ENCODE peak calls at places on chromosome 11, in four cellular contexts. H is body of pancreas, O is endodermal cell, P is RWPE1. N is an unnamed sample.

GRCh38 chr11:71977743-71978418 is 20.8 kb upstream of the IL18BP start:
- DNase-seq in P (peak), O (peak), H (peak), N (no peak)

GRCh38 chr11:11065396-11065795 is 207.5 kb upstream of the ZBED5 start:
- DNase-seq in P (no peak), O (peak), H (no peak), N (no peak)

GRCh38 chr11:12801976-12802375 is 127.8 kb downstream of the TEAD1 start:
- DNase-seq in H (no peak), P (no peak), O (no peak), N (no peak)

GRCh38 chr11:103384652-103385051 is 275.4 kb downstream of the DYNC2H1 start:
- DNase-seq in P (no peak), H (no peak), O (no peak), N (no peak)

GRCh38 chr11:326842-327580 is 6.4 kb upstream of the IFITM3 start:
- DNase-seq in P (no peak), O (no peak), H (peak), N (peak)

GRCh38 chr11:44774131-44774530 is 47.4 kb downstream of the TSPAN18 start:
- DNase-seq in O (peak), P (no peak), H (no peak), N (no peak)

GRCh38 chr11:36818410-36818809 is 220.4 kb upstream of the RAG2 start:
- DNase-seq in H (peak), O (peak), P (no peak), N (no peak)

GRCh38 chr11:34012734-34013133 is 38.8 kb upstream of the CAPRIN1 start:
- DNase-seq in O (no peak), H (no peak), P (no peak), N (no peak)

GRCh38 chr11:125141686-125142535 is 22.6 kb upstream of the PKNOX2 start:
- DNase-seq in H (peak), O (peak), P (peak), N (peak)

GRCh38 chr11:35073691-35074382 is 65.1 kb upstream of the CD44 start:
- DNase-seq in H (no peak), P (no peak), O (no peak), N (no peak)

GRCh38 chr11:70440206-70440605 is 41.9 kb downstream of the CTTN start:
- DNase-seq in P (no peak), H (no peak), O (no peak), N (no peak)

GRCh38 chr11:118633979-118634378 is 26.6 kb downstream of the PHLDB1 start:
- DNase-seq in P (no peak), H (no peak), O (no peak), N (no peak)

GRCh38 chr11:4048340-4048739 is 46.3 kb upstream of the RRM1 start:
- DNase-seq in P (no peak), O (no peak), H (no peak), N (no peak)

GRCh38 chr11:114058871-114059277 is 637 bp upstream of the ZBTB16 start:
- DNase-seq in P (no peak), O (peak), H (peak), N (no peak)

GRCh38 chr11:114059984-114060401 is 482 bp downstream of the ZBTB16 start:
- DNase-seq in H (peak), P (peak), O (peak), N (peak)

GRCh38 chr11:114058026-114058706 is 1.3 kb upstream of the ZBTB16 start:
- DNase-seq in P (no peak), H (peak), O (peak), N (no peak)

GRCh38 chr11:114060402-114061052 is 1.0 kb downstream of the ZBTB16 start:
- DNase-seq in P (peak), O (peak), H (peak), N (no peak)

DNA sequence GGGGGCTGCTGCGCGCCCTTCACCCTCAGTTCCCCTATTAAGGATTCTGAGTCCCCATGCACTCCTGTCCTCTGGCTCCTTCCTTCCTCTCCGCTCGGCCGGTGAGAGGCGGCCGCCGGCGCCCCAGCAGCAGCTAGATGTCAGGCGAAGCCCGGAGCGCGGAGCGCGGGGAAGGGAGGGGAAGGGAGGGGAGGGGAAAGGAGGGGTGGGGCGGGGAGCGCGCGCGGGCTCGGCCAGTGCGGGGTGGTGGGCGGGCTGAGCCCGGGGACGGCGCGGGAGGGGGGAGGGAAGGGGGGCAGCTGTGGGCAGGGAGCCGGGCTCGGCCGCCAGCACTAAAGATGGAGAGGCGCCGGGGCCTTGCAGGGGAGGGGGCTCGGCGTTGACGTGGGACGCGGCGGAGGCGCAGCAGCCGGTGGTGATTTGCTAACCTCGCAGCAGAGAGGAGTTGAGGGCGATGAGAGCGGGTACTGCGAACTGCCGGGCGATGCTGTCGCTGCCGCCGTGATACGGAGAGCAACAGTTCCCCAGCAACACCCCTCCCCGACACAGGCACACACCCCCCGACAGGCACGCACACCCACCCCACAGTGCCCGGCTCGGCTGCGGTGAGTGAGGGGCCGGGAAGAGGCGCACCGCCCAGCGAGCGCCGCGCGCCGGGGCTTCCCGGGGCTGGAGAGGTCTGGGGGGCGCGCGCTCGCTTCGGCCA is at the start of gene ZBTB16:
- DNase-seq in H (peak), P (peak), O (peak), N (peak)
- H3K27ac ChIP-seq in H (peak), P (peak), O (peak), N (peak)

GRCh38 chr11:75478690-75479597 is 45.9 kb upstream of the KLHL35 start:
- DNase-seq in H (no peak), P (no peak), O (no peak), N (no peak)
- H3K27ac ChIP-seq in H (no peak), P (no peak), O (no peak), N (no peak)

DNA sequence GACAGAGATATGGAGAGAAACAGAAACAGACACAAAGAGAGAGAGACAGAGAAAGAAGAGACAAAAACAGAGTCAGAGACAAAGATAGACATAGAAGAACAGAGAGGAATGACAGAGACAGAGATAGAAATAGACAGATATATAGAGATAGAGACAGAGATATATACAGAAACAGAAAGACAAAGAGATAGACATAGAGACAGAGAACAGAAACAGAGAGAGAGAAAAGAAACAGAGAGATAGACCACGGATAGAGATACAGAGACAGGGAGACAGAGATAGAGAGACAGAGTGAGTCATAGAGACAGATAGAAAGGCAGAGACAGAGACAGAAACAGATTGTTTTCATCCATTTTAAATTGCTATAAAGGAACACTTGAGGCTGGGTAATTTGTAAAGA is 12.3 kb upstream of the MPEG1 start:
- DNase-seq in P (no peak), H (no peak), O (no peak), N (no peak)
- H3K27ac ChIP-seq in P (no peak), H (no peak), O (no peak), N (no peak)

DNA sequence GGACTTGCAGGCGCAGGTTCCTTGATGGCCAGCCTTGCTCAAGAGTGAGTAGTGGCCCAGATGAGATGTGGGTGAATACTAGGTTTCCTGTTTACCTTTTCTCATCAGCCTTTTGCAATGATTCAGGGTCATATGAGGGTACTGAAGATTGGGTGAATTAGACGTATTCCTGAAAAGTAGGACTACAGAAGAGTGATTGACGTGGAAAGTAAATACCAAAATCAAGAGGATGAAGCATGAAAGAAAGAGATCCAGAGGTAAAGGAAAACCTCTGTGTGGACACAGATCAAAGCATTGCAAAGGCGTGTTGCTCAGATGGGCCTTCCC is 59.9 kb downstream of the CYB5R2 start:
- DNase-seq in P (no peak), H (no peak), O (no peak), N (no peak)
- H3K27ac ChIP-seq in P (no peak), H (peak), O (no peak), N (no peak)

GRCh38 chr11:94310191-94310875 is 6.0 kb downstream of the IZUMO1R start:
- DNase-seq in P (no peak), H (no peak), O (no peak), N (no peak)
- H3K27ac ChIP-seq in P (no peak), H (no peak), O (no peak), N (no peak)

GRCh38 chr11:1573077-1573846 is 1.2 kb upstream of the DUSP8 start:
- DNase-seq in P (no peak), O (peak), H (peak), N (peak)
- H3K27ac ChIP-seq in P (peak), O (no peak), H (peak), N (peak)